ENCODE peak calls at places on chromosomes 4 and X, in eight cellular contexts. M, H, K, Z, S, Q, Y and P are unnamed samples.

GRCh38 chrX:113947548-113947947 is 636.3 kb upstream of the HTR2C start:
- DNase-seq in M (no peak), Q (no peak), S (no peak), Z (no peak), K (no peak), H (no peak), Y (peak), P (peak)

GRCh38 chr4:72577211-72577610 is 8.2 kb upstream of the ADAMTS3 start:
- DNase-seq in M (no peak), S (no peak), K (no peak), Q (no peak), Z (no peak), Y (no peak), H (no peak), P (no peak)

GRCh38 chrX:9285342-9285771 is 179.5 kb upstream of the TBL1X start:
- DNase-seq in Q (no peak), Z (peak), H (no peak), K (peak), M (no peak), Y (no peak), S (no peak), P (no peak)

GRCh38 chr4:100170986-100171385 is 19.3 kb downstream of the DDIT4L start:
- DNase-seq in M (no peak), S (no peak), Z (no peak), H (no peak), Q (no peak), K (no peak), Y (peak), P (peak)

GRCh38 chr4:61841710-61842109 is 641.6 kb downstream of the ADGRL3 start:
- DNase-seq in K (no peak), S (no peak), Y (no peak), Z (no peak), Q (no peak), M (peak), H (no peak), P (no peak)

GRCh38 chr4:176002007-176002623 is 63.5 kb upstream of the WDR17 start:
- DNase-seq in H (peak), Q (peak), Z (no peak), Y (peak), M (peak), S (peak), K (peak), P (peak)

GRCh38 chrX:100376581-100376980 is 33.5 kb downstream of the PCDH19 start:
- DNase-seq in Q (no peak), K (no peak), H (no peak), S (no peak), Z (no peak), Y (peak), M (no peak), P (no peak)

GRCh38 chr4:152628128-152628527 is 51.7 kb downstream of the TMEM154 start:
- DNase-seq in M (no peak), Z (no peak), S (no peak), H (peak), Q (peak), Y (peak), K (no peak), P (no peak)

GRCh38 chr4:826508-827208 is 729 bp upstream of the CPLX1 start:
- DNase-seq in Y (no peak), M (no peak), S (no peak), K (no peak), H (no peak), Z (no peak), Q (no peak), P (no peak)

GRCh38 chr4:95285797-95286196 is 263.0 kb downstream of the UNC5C start:
- DNase-seq in M (no peak), Y (no peak), Z (no peak), H (no peak), K (no peak), S (no peak), Q (no peak), P (no peak)

GRCh38 chr4:31065086-31065485 is 344.9 kb downstream of the PCDH7 start:
- DNase-seq in K (no peak), Z (no peak), Q (no peak), H (no peak), M (no peak), Y (no peak), S (no peak), P (no peak)

GRCh38 chr4:5760246-5760645 is 49.2 kb downstream of the EVC start:
- DNase-seq in Y (no peak), H (no peak), K (no peak), S (no peak), Z (no peak), Q (no peak), M (no peak), P (no peak)

GRCh38 chr4:78551420-78552351 is at the start of gene ANXA3:
- DNase-seq in Q (no peak), Z (peak), K (no peak), M (no peak), H (no peak), S (peak), Y (no peak), P (no peak)

GRCh38 chrX:11756354-11757318 is 1.4 kb upstream of the MSL3 start:
- DNase-seq in S (no peak), M (no peak), Q (no peak), Z (no peak), H (no peak), Y (peak), K (peak), P (peak)

GRCh38 chr4:75429208-75429607 is 85.0 kb downstream of the RCHY1 start:
- DNase-seq in H (no peak), M (no peak), S (no peak), K (no peak), Y (no peak), Z (no peak), Q (no peak), P (no peak)

GRCh38 chr4:184751585-184751956 is 17.7 kb upstream of the CENPU start:
- DNase-seq in Q (no peak), S (no peak), M (no peak), H (no peak), Z (no peak), K (no peak), Y (no peak), P (no peak)

GRCh38 chr4:189124149-189124758 is 816.4 kb upstream of the FRG1 start:
- DNase-seq in K (peak), S (peak), Z (no peak), H (no peak), Y (peak), M (peak), Q (peak), P (peak)

GRCh38 chr4:55386073-55386472 is 9.7 kb upstream of the TMEM165 start:
- DNase-seq in H (no peak), M (peak), Z (no peak), K (peak), S (no peak), Y (peak), Q (peak), P (peak)

GRCh38 chr4:25370242-25370641 is 6.8 kb upstream of the ANAPC4 start:
- DNase-seq in H (no peak), Z (no peak), M (no peak), Q (no peak), K (no peak), Y (no peak), S (no peak), P (no peak)

GRCh38 chrX:15530318-15530717 is 29.7 kb downstream of the BMX start:
- DNase-seq in H (no peak), Y (no peak), Q (no peak), Z (no peak), M (no peak), S (no peak), K (no peak), P (no peak)

GRCh38 chr4:173501592-173502150 is 28.4 kb downstream of the HAND2 start:
- DNase-seq in Y (no peak), Z (no peak), H (no peak), M (no peak), K (no peak), Q (no peak), S (no peak), P (no peak)

GRCh38 chr4:110184124-110184790 is 14.2 kb downstream of the ELOVL6 start:
- DNase-seq in H (no peak), Z (no peak), Y (peak), Q (no peak), S (no peak), M (no peak), K (peak), P (peak)

GRCh38 chr4:95027906-95028618 is 270.3 kb downstream of the BMPR1B start:
- DNase-seq in K (no peak), S (no peak), Y (no peak), Q (no peak), Z (no peak), M (no peak), H (no peak), P (no peak)

GRCh38 chrX:34112459-34112858 is 19.7 kb downstream of the FAM47A start:
- DNase-seq in Q (no peak), Z (no peak), K (no peak), H (no peak), S (no peak), Y (no peak), M (no peak), P (no peak)

GRCh38 chr4:118898684-118899138 is 10.1 kb downstream of the SYNPO2 start:
- DNase-seq in K (no peak), Y (no peak), Q (no peak), S (no peak), M (no peak), Z (no peak), H (no peak), P (no peak)

GRCh38 chr4:69936566-69936965 is 5.7 kb downstream of the CSN1S1 start:
- DNase-seq in K (peak), Z (no peak), Q (no peak), H (no peak), Y (peak), M (peak), S (no peak), P (no peak)

GRCh38 chr4:144343143-144343755 is 202.7 kb upstream of the GYPA start:
- DNase-seq in H (no peak), Z (no peak), M (peak), Y (no peak), S (no peak), K (peak), Q (no peak), P (no peak)

GRCh38 chr4:183192566-183192965 is 93.5 kb downstream of the WWC2 start:
- DNase-seq in Y (no peak), M (no peak), S (no peak), Z (no peak), Q (no peak), H (no peak), K (no peak), P (no peak)

GRCh38 chr4:153684182-153685073 is at the start of gene TLR2:
- DNase-seq in Y (peak), S (peak), Q (peak), K (no peak), Z (peak), M (no peak), H (no peak), P (peak)

GRCh38 chr4:138981930-138982390 is 33.6 kb upstream of the NOCT start:
- DNase-seq in Z (no peak), Y (peak), H (no peak), Q (peak), S (no peak), K (peak), M (peak), P (peak)

GRCh38 chrX:153102436-153102835 is 30.2 kb downstream of the PNMA6A start:
- DNase-seq in S (no peak), K (no peak), M (no peak), Z (no peak), Q (no peak), Y (no peak), H (no peak), P (no peak)

GRCh38 chr4:8155048-8155447 is 3.6 kb downstream of the ABLIM2 start:
- DNase-seq in Q (no peak), S (no peak), Z (no peak), M (no peak), Y (peak), K (no peak), H (no peak), P (no peak)

GRCh38 chrX:121902463-121902862 is 855.1 kb downstream of the GLUD2 start:
- DNase-seq in Q (no peak), Y (no peak), K (no peak), Z (no peak), H (no peak), S (no peak), M (no peak), P (no peak)

GRCh38 chr4:180706766-180707165 is 1536.4 kb upstream of the TENM3 start:
- DNase-seq in M (peak), H (no peak), K (no peak), Q (no peak), Z (no peak), S (no peak), Y (no peak), P (no peak)

GRCh38 chr4:988726-989721 is 2.2 kb downstream of the IDUA start:
- DNase-seq in Y (no peak), Q (no peak), K (no peak), Z (no peak), H (no peak), M (no peak), S (no peak), P (no peak)

GRCh38 chrX:150688911-150689451 is 4.2 kb upstream of the MTMR1 start:
- DNase-seq in Q (no peak), K (peak), M (peak), S (no peak), Y (peak), H (no peak), Z (no peak), P (peak)

GRCh38 chrX:7689791-7690412 is 153.1 kb upstream of the VCX start:
- DNase-seq in Z (no peak), S (no peak), Q (no peak), M (no peak), H (no peak), Y (no peak), K (no peak), P (no peak)

GRCh38 chr4:76623217-76624060 is 188.4 kb downstream of the SHROOM3 start:
- DNase-seq in S (no peak), M (no peak), Y (no peak), H (no peak), Z (no peak), K (peak), Q (no peak), P (peak)